ENCODE peak calls at places on chromosome 19, in eight cellular contexts. J is mucosa of descending colon; A is tibial nerve; K is cardiac fibroblast; M is dorsolateral prefrontal cortex; S is BJ; X is fibroblast of pulmonary artery; C is naive thymus-derived CD4-positive, alpha-beta T cell. L is an unnamed sample.
A peak's percentile ranks its signal among the peaks of the same experiment; 100 is the strongest.

GRCh38 chr19:4474504-4475136 is 2.5 kb downstream of the HDGFL2 start:
- DNase-seq in J (no peak), A (no peak), S (peak; percentile 19), K (peak; percentile 49), M (peak; percentile 79), C (no peak), X (peak; percentile 67), L (peak; percentile 70)

GRCh38 chr19:3683866-3684816 is 16.1 kb downstream of the PIP5K1C start:
- DNase-seq in S (no peak), A (no peak), X (peak; percentile 77), K (peak; percentile 39), M (peak; percentile 52), C (no peak), J (no peak), L (no peak)

GRCh38 chr19:7257148-7258041 is 36.8 kb downstream of the INSR start:
- DNase-seq in C (no peak), K (peak; percentile 60), S (no peak), X (peak; percentile 87), J (no peak), A (no peak), M (no peak), L (no peak)

GRCh38 chr19:30812099-30812684 is 440.0 kb downstream of the ZNF536 start:
- DNase-seq in K (no peak), J (no peak), X (no peak), S (no peak), M (no peak), C (no peak), A (no peak), L (no peak)

GRCh38 chr19:31894451-31894850 is 451.0 kb upstream of the ZNF507 start:
- DNase-seq in M (no peak), K (no peak), J (no peak), X (no peak), C (no peak), S (no peak), A (no peak), L (no peak)

GRCh38 chr19:55385236-55385748 is 440 bp upstream of the RPL28 start:
- DNase-seq in X (peak; percentile 95), K (peak; percentile 98), A (peak; percentile 99), J (peak; percentile 97), S (peak; percentile 80), M (peak; percentile 90), C (peak; percentile 98), L (peak; percentile 97)

GRCh38 chr19:2533072-2533425 is 57.1 kb downstream of the GADD45B start:
- DNase-seq in C (no peak), J (no peak), K (no peak), S (no peak), A (no peak), X (no peak), M (no peak), L (no peak)

GRCh38 chr19:55624109-55625003 is at the start of gene ZNF784:
- DNase-seq in C (peak; percentile 95), M (peak; percentile 92), J (peak; percentile 95), S (no peak), A (peak; percentile 93), K (peak; percentile 95), X (peak; percentile 95), L (peak; percentile 86)

GRCh38 chr19:2309734-2310362 is 1.9 kb upstream of the LINGO3 start:
- DNase-seq in S (no peak), J (no peak), X (peak; percentile 20), M (peak; percentile 71), A (no peak), C (no peak), K (peak; percentile 44), L (no peak)

GRCh38 chr19:15289673-15290072 is 42.7 kb downstream of the BRD4 start:
- DNase-seq in X (no peak), J (no peak), C (no peak), K (no peak), M (no peak), A (no peak), S (no peak), L (no peak)

GRCh38 chr19:17021793-17022590 is 4.6 kb downstream of the CPAMD8 start:
- DNase-seq in S (no peak), J (no peak), M (no peak), A (no peak), K (peak; percentile 87), X (peak; percentile 79), C (no peak), L (no peak)

GRCh38 chr19:5356918-5357317 is 16.3 kb upstream of the PTPRS start:
- DNase-seq in X (no peak), S (no peak), K (no peak), J (no peak), M (no peak), A (no peak), C (no peak), L (no peak)

GRCh38 chr19:31286491-31286890 is 62.7 kb downstream of the TSHZ3 start:
- DNase-seq in C (no peak), K (no peak), J (no peak), X (no peak), A (no peak), S (no peak), M (no peak), L (no peak)

GRCh38 chr19:43461303-43461702 is 4.1 kb downstream of the LYPD3 start:
- DNase-seq in M (no peak), C (no peak), X (no peak), K (no peak), J (no peak), A (no peak), S (no peak), L (no peak)

GRCh38 chr19:29623726-29624488 is 17.8 kb downstream of the POP4 start:
- DNase-seq in S (no peak), M (no peak), A (no peak), C (no peak), X (no peak), K (no peak), J (peak; percentile 9), L (no peak)

GRCh38 chr19:31583148-31583547 is 233.9 kb upstream of the TSHZ3 start:
- DNase-seq in K (no peak), M (no peak), C (no peak), S (no peak), X (peak; percentile 10), J (no peak), A (no peak), L (no peak)

GRCh38 chr19:33472696-33473624 is 48.6 kb downstream of the PEPD start:
- DNase-seq in K (peak; percentile 98), J (no peak), C (no peak), X (peak; percentile 74), S (peak; percentile 87), A (no peak), M (peak; percentile 56), L (no peak)

GRCh38 chr19:38711726-38712153 is 32.5 kb downstream of the CAPN12 start:
- DNase-seq in S (peak; percentile 67), A (no peak), K (peak; percentile 96), J (no peak), X (peak; percentile 69), M (no peak), C (no peak), L (no peak)

GRCh38 chr19:33946535-33947323 is 150.1 kb downstream of the KCTD15 start:
- DNase-seq in K (no peak), A (no peak), X (no peak), S (no peak), J (no peak), C (no peak), M (no peak), L (no peak)

GRCh38 chr19:38944981-38945506 is 14.3 kb downstream of the MRPS12 start:
- DNase-seq in J (no peak), M (no peak), S (no peak), C (no peak), A (no peak), X (no peak), K (no peak), L (no peak)

GRCh38 chr19:49858591-49858985 is 7.6 kb downstream of the PTOV1 start:
- DNase-seq in K (no peak), A (no peak), J (no peak), S (no peak), M (no peak), C (no peak), X (no peak), L (no peak)

GRCh38 chr19:47714339-47714738 is 1.1 kb downstream of the EHD2 start:
- DNase-seq in X (peak; percentile 23), A (no peak), M (no peak), K (no peak), S (no peak), C (no peak), J (no peak), L (no peak)
- H3K4me3 ChIP-seq in X (peak overlapping the region; percentile 94), A (peak overlapping the region; percentile 63), M (peak overlapping the region; percentile 65), K (peak overlapping the region; percentile 93), S (peak overlapping the region; percentile 86), C (no peak overlapping the region), J (no peak overlapping the region), L (no peak overlapping the region)

GRCh38 chr19:13028027-13028426 is 32.8 kb downstream of the NFIX start:
- DNase-seq in C (no peak), M (no peak), A (no peak), X (no peak), S (no peak), J (no peak), K (no peak), L (no peak)
- H3K4me3 ChIP-seq in C (no peak overlapping the region), M (peak overlapping the region; percentile 72), A (no peak overlapping the region), X (no peak overlapping the region), S (no peak overlapping the region), J (no peak overlapping the region), K (no peak overlapping the region), L (no peak overlapping the region)

GRCh38 chr19:13797870-13798269 is 2.6 kb downstream of the ZSWIM4 start:
- DNase-seq in C (no peak), J (no peak), M (no peak), K (peak; percentile 94), A (no peak), X (peak; percentile 87), S (peak; percentile 52), L (no peak)
- H3K4me3 ChIP-seq in C (no peak overlapping the region), J (no peak overlapping the region), M (no peak overlapping the region), K (no peak overlapping the region), A (no peak overlapping the region), X (no peak overlapping the region), S (no peak overlapping the region), L (no peak overlapping the region)

DNA sequence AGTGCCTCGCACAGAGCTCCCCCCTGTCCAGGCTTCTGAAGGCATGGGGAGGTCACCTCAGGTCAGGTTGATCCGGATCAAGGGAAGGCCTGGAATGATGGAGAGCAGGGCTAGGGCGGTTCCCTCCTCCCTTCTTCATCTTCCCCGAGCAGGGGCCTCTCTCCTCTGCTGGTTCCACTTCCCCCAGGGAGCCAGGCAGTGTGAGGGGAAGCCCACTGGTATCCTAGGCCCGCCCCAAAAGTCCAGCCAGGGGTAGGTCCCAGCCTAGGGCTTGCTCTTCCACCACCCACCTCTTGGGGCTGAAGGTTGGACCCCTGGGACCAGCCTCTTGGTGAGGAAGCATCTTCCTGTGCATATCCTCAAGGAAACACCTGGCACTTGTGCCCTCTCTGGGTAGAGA is 16.4 kb upstream of the PRR19 start:
- DNase-seq in J (no peak), A (no peak), M (no peak), X (no peak), S (no peak), C (no peak), K (no peak), L (no peak)
- H3K4me3 ChIP-seq in J (no peak overlapping the region), A (peak overlapping the region; percentile 45), M (peak overlapping the region; percentile 75), X (peak overlapping the region; percentile 76), S (peak overlapping the region; percentile 66), C (no peak overlapping the region), K (no peak overlapping the region), L (peak overlapping the region; percentile 76)

L was measured in Jurkat, Clone E6-1.